ENCODE peak calls at places on chromosome 7, in five cellular contexts. One of them, this sample, is unnamed.

GRCh38 chr7:132745510-132745909 is 169.2 kb upstream of the PLXNA4 start:
- DNase-seq in cardiac muscle cell: no peak
- DNase-seq in CD8-positive, alpha-beta T cell: no peak
- DNase-seq in astrocyte: no peak
- DNase-seq in thoracic aorta: no peak
- DNase-seq in this sample: no peak

GRCh38 chr7:64045301-64046040 is at the start of gene ZNF727:
- DNase-seq in cardiac muscle cell: no peak
- DNase-seq in CD8-positive, alpha-beta T cell: no peak
- DNase-seq in astrocyte: no peak
- DNase-seq in thoracic aorta: peak
- DNase-seq in this sample: peak

GRCh38 chr7:10874666-10875065 is 99.0 kb upstream of the PHF14 start:
- DNase-seq in cardiac muscle cell: no peak
- DNase-seq in CD8-positive, alpha-beta T cell: no peak
- DNase-seq in astrocyte: no peak
- DNase-seq in thoracic aorta: no peak
- DNase-seq in this sample: no peak

GRCh38 chr7:78433421-78433820 is 634.8 kb downstream of the PHTF2 start:
- DNase-seq in cardiac muscle cell: no peak
- DNase-seq in CD8-positive, alpha-beta T cell: no peak
- DNase-seq in astrocyte: no peak
- DNase-seq in thoracic aorta: no peak
- DNase-seq in this sample: no peak

GRCh38 chr7:84678841-84679240 is 484.3 kb upstream of the SEMA3A start:
- DNase-seq in cardiac muscle cell: no peak
- DNase-seq in CD8-positive, alpha-beta T cell: no peak
- DNase-seq in astrocyte: no peak
- DNase-seq in thoracic aorta: no peak
- DNase-seq in this sample: no peak

GRCh38 chr7:106766551-106766950 is 98.5 kb upstream of the PIK3CG start:
- DNase-seq in cardiac muscle cell: no peak
- DNase-seq in CD8-positive, alpha-beta T cell: no peak
- DNase-seq in astrocyte: peak
- DNase-seq in thoracic aorta: no peak
- DNase-seq in this sample: no peak

GRCh38 chr7:66617295-66617694 is 11.4 kb upstream of the KCTD7 start:
- DNase-seq in cardiac muscle cell: peak
- DNase-seq in CD8-positive, alpha-beta T cell: no peak
- DNase-seq in astrocyte: no peak
- DNase-seq in thoracic aorta: no peak
- DNase-seq in this sample: no peak

GRCh38 chr7:150838965-150839650 is 13.2 kb upstream of the AOC1 start:
- DNase-seq in cardiac muscle cell: no peak
- DNase-seq in CD8-positive, alpha-beta T cell: no peak
- DNase-seq in astrocyte: no peak
- DNase-seq in thoracic aorta: no peak
- DNase-seq in this sample: no peak

GRCh38 chr7:51315393-51316261 is 982 bp downstream of the COBL start:
- DNase-seq in cardiac muscle cell: no peak
- DNase-seq in CD8-positive, alpha-beta T cell: no peak
- DNase-seq in astrocyte: peak
- DNase-seq in thoracic aorta: no peak
- DNase-seq in this sample: no peak

GRCh38 chr7:158419238-158419785 is 168.3 kb downstream of the PTPRN2 start:
- DNase-seq in cardiac muscle cell: no peak
- DNase-seq in CD8-positive, alpha-beta T cell: no peak
- DNase-seq in astrocyte: no peak
- DNase-seq in thoracic aorta: no peak
- DNase-seq in this sample: no peak

GRCh38 chr7:94514140-94514889 is 4.7 kb downstream of the CASD1 start:
- DNase-seq in cardiac muscle cell: no peak
- DNase-seq in CD8-positive, alpha-beta T cell: no peak
- DNase-seq in astrocyte: no peak
- DNase-seq in thoracic aorta: no peak
- DNase-seq in this sample: no peak

GRCh38 chr7:142379445-142379844 is 121.6 kb upstream of the PRSS58 start:
- DNase-seq in cardiac muscle cell: no peak
- DNase-seq in CD8-positive, alpha-beta T cell: no peak
- DNase-seq in astrocyte: no peak
- DNase-seq in thoracic aorta: no peak
- DNase-seq in this sample: no peak

GRCh38 chr7:29255199-29255838 is 60.7 kb downstream of the CHN2 start:
- DNase-seq in cardiac muscle cell: no peak
- DNase-seq in CD8-positive, alpha-beta T cell: no peak
- DNase-seq in astrocyte: no peak
- DNase-seq in thoracic aorta: no peak
- DNase-seq in this sample: no peak

GRCh38 chr7:47685712-47686376 is 103.9 kb upstream of the TNS3 start:
- DNase-seq in cardiac muscle cell: no peak
- DNase-seq in CD8-positive, alpha-beta T cell: no peak
- DNase-seq in astrocyte: peak
- DNase-seq in thoracic aorta: no peak
- DNase-seq in this sample: no peak

GRCh38 chr7:158746957-158747356 is 42.4 kb upstream of the NCAPG2 start:
- DNase-seq in cardiac muscle cell: no peak
- DNase-seq in CD8-positive, alpha-beta T cell: no peak
- DNase-seq in astrocyte: no peak
- DNase-seq in thoracic aorta: no peak
- DNase-seq in this sample: no peak

GRCh38 chr7:150937848-150938561 is 40.1 kb downstream of the KCNH2 start:
- DNase-seq in cardiac muscle cell: peak
- DNase-seq in CD8-positive, alpha-beta T cell: peak
- DNase-seq in astrocyte: peak
- DNase-seq in thoracic aorta: no peak
- DNase-seq in this sample: no peak

GRCh38 chr7:30365626-30366025 is 81.2 kb downstream of the ZNRF2 start:
- DNase-seq in cardiac muscle cell: no peak
- DNase-seq in CD8-positive, alpha-beta T cell: no peak
- DNase-seq in astrocyte: peak
- DNase-seq in thoracic aorta: no peak
- DNase-seq in this sample: no peak

GRCh38 chr7:95045236-95045923 is 138.0 kb downstream of the PPP1R9A start:
- DNase-seq in cardiac muscle cell: peak
- DNase-seq in CD8-positive, alpha-beta T cell: no peak
- DNase-seq in astrocyte: no peak
- DNase-seq in thoracic aorta: no peak
- DNase-seq in this sample: peak

GRCh38 chr7:78472519-78472918 is 673.9 kb downstream of the PHTF2 start:
- DNase-seq in cardiac muscle cell: peak
- DNase-seq in CD8-positive, alpha-beta T cell: no peak
- DNase-seq in astrocyte: peak
- DNase-seq in thoracic aorta: no peak
- DNase-seq in this sample: no peak

GRCh38 chr7:103539875-103540274 is 93.9 kb upstream of the SLC26A5 start:
- DNase-seq in cardiac muscle cell: no peak
- DNase-seq in CD8-positive, alpha-beta T cell: no peak
- DNase-seq in astrocyte: no peak
- DNase-seq in thoracic aorta: no peak
- DNase-seq in this sample: no peak

GRCh38 chr7:103542470-103542869 is 96.5 kb upstream of the SLC26A5 start:
- DNase-seq in cardiac muscle cell: no peak
- DNase-seq in CD8-positive, alpha-beta T cell: no peak
- DNase-seq in astrocyte: no peak
- DNase-seq in thoracic aorta: no peak
- DNase-seq in this sample: no peak

GRCh38 chr7:103540338-103540737 is 94.3 kb upstream of the SLC26A5 start:
- DNase-seq in cardiac muscle cell: no peak
- DNase-seq in CD8-positive, alpha-beta T cell: no peak
- DNase-seq in astrocyte: no peak
- DNase-seq in thoracic aorta: no peak
- DNase-seq in this sample: no peak

GRCh38 chr7:103538964-103539709 is 93.1 kb upstream of the SLC26A5 start:
- DNase-seq in cardiac muscle cell: no peak
- DNase-seq in CD8-positive, alpha-beta T cell: no peak
- DNase-seq in astrocyte: no peak
- DNase-seq in thoracic aorta: no peak
- DNase-seq in this sample: no peak

DNA sequence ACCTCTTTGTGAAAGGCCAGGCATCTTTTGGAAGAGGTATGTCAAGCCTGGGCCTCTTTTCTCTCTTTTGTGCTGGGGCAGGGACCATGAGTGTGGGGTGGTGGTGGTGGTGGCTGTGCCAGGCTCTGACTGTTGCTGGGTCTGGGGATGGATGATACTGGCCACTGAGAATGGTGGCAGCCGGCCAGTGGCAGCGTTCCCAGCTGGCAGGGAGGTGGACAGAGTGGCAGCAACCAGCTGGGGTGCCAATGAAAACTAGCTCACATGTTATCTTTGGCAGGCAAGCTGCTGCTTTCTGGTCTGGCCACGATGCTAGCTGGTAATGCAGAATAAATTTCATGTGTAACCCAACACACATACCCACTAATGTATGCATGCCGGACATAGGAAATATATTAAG is 95.0 kb upstream of the SLC26A5 start:
- DNase-seq in cardiac muscle cell: no peak
- DNase-seq in CD8-positive, alpha-beta T cell: no peak
- DNase-seq in astrocyte: no peak
- DNase-seq in thoracic aorta: peak
- DNase-seq in this sample: peak
- H3K27ac ChIP-seq in cardiac muscle cell: no peak
- H3K27ac ChIP-seq in CD8-positive, alpha-beta T cell: no peak
- H3K27ac ChIP-seq in astrocyte: no peak
- H3K27ac ChIP-seq in thoracic aorta: no peak
- H3K27ac ChIP-seq in this sample: peak

DNA sequence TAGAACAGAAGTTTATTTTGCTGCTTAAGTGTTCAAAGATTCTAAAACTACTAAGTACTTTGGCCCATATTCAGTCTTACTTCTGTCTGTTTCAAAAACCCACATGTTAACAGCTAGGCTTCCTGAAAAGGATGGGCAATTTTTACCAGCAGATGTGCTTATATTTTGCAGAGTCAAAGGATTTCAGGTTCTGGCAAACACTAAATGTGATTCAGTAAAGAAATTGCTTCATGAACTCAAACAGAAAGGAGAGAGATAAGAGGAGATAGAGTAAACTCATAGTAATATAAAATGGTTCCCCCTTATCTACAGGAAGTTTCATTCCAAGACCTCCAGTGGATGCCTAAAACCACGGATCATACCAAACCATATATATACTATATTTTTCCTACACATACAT is 248.5 kb downstream of the AGMO start:
- DNase-seq in cardiac muscle cell: peak
- DNase-seq in CD8-positive, alpha-beta T cell: no peak
- DNase-seq in astrocyte: no peak
- DNase-seq in thoracic aorta: no peak
- DNase-seq in this sample: no peak
- H3K27ac ChIP-seq in cardiac muscle cell: no peak
- H3K27ac ChIP-seq in CD8-positive, alpha-beta T cell: no peak
- H3K27ac ChIP-seq in astrocyte: no peak
- H3K27ac ChIP-seq in thoracic aorta: no peak
- H3K27ac ChIP-seq in this sample: no peak

DNA sequence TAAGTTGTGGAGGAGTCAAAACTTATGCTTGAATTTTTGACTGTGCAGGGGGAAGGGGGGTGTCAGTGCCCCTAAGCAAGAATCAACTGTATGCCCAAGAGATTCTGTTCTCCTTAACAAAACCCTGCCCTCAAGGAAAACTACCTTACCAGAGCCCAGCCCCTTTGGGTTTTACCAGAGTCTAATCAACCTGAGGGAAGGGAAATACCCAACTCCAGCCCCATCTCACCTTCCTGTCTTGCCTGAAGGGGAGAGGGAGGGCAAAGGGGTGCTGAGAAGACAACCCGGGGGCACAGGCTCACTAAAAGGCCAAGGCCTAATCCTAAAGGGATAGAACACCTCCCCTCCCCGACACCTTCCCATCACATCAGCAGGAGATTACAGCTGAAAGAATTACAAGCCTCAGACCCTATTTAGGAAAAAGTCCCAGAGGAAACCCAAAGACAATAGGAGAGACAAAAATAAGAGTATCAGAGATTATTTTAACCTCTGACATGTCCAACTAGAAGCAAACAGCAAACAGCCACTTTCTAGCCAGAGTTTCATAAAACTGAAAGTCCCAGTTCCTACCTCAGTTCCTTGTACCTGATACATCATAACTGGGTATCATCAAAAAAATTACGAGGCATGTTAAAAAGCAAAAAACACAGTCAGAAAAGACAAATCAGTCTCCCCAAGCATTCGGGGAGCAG is 26.8 kb upstream of the C7orf33 start:
- DNase-seq in cardiac muscle cell: no peak
- DNase-seq in CD8-positive, alpha-beta T cell: no peak
- DNase-seq in astrocyte: no peak
- DNase-seq in thoracic aorta: no peak
- DNase-seq in this sample: no peak
- H3K27ac ChIP-seq in cardiac muscle cell: no peak
- H3K27ac ChIP-seq in CD8-positive, alpha-beta T cell: no peak
- H3K27ac ChIP-seq in astrocyte: no peak
- H3K27ac ChIP-seq in thoracic aorta: peak
- H3K27ac ChIP-seq in this sample: no peak

GRCh38 chr7:98772242-98772603 is 97.6 kb downstream of the TMEM130 start:
- DNase-seq in cardiac muscle cell: no peak
- DNase-seq in CD8-positive, alpha-beta T cell: no peak
- DNase-seq in astrocyte: no peak
- DNase-seq in thoracic aorta: no peak
- DNase-seq in this sample: no peak

GRCh38 chr7:98779800-98780199 is 90.0 kb downstream of the TMEM130 start:
- DNase-seq in cardiac muscle cell: no peak
- DNase-seq in CD8-positive, alpha-beta T cell: no peak
- DNase-seq in astrocyte: no peak
- DNase-seq in thoracic aorta: no peak
- DNase-seq in this sample: no peak

GRCh38 chr7:98771519-98772241 is 98.1 kb downstream of the TMEM130 start:
- DNase-seq in cardiac muscle cell: peak
- DNase-seq in CD8-positive, alpha-beta T cell: no peak
- DNase-seq in astrocyte: peak
- DNase-seq in thoracic aorta: no peak
- DNase-seq in this sample: no peak

GRCh38 chr7:98774893-98775292 is 94.9 kb downstream of the TMEM130 start:
- DNase-seq in cardiac muscle cell: no peak
- DNase-seq in CD8-positive, alpha-beta T cell: no peak
- DNase-seq in astrocyte: no peak
- DNase-seq in thoracic aorta: no peak
- DNase-seq in this sample: no peak

GRCh38 chr7:98777051-98777450 is 92.8 kb downstream of the TMEM130 start:
- DNase-seq in cardiac muscle cell: no peak
- DNase-seq in CD8-positive, alpha-beta T cell: no peak
- DNase-seq in astrocyte: no peak
- DNase-seq in thoracic aorta: no peak
- DNase-seq in this sample: no peak
- H3K27ac ChIP-seq in cardiac muscle cell: no peak
- H3K27ac ChIP-seq in CD8-positive, alpha-beta T cell: no peak
- H3K27ac ChIP-seq in astrocyte: no peak
- H3K27ac ChIP-seq in thoracic aorta: no peak
- H3K27ac ChIP-seq in this sample: no peak

GRCh38 chr7:149171894-149172533 is 23.3 kb upstream of the ZNF282 start:
- DNase-seq in cardiac muscle cell: no peak
- DNase-seq in CD8-positive, alpha-beta T cell: no peak
- DNase-seq in astrocyte: no peak
- DNase-seq in thoracic aorta: no peak
- DNase-seq in this sample: no peak
- H3K27ac ChIP-seq in cardiac muscle cell: no peak
- H3K27ac ChIP-seq in CD8-positive, alpha-beta T cell: no peak
- H3K27ac ChIP-seq in astrocyte: no peak
- H3K27ac ChIP-seq in thoracic aorta: no peak
- H3K27ac ChIP-seq in this sample: no peak

GRCh38 chr7:130144632-130145171 is 60.5 kb downstream of the TMEM209 start:
- DNase-seq in cardiac muscle cell: peak
- DNase-seq in CD8-positive, alpha-beta T cell: no peak
- DNase-seq in astrocyte: peak
- DNase-seq in thoracic aorta: no peak
- DNase-seq in this sample: no peak
- H3K27ac ChIP-seq in cardiac muscle cell: no peak
- H3K27ac ChIP-seq in CD8-positive, alpha-beta T cell: no peak
- H3K27ac ChIP-seq in astrocyte: peak
- H3K27ac ChIP-seq in thoracic aorta: no peak
- H3K27ac ChIP-seq in this sample: no peak

GRCh38 chr7:102439963-102440795 is 6.8 kb downstream of the ORAI2 start:
- DNase-seq in cardiac muscle cell: peak
- DNase-seq in CD8-positive, alpha-beta T cell: no peak
- DNase-seq in astrocyte: peak
- DNase-seq in thoracic aorta: no peak
- DNase-seq in this sample: no peak
- H3K27ac ChIP-seq in cardiac muscle cell: no peak
- H3K27ac ChIP-seq in CD8-positive, alpha-beta T cell: no peak
- H3K27ac ChIP-seq in astrocyte: peak
- H3K27ac ChIP-seq in thoracic aorta: no peak
- H3K27ac ChIP-seq in this sample: no peak